ENCODE peak calls at places on chromosomes 16 and 17, in six cellular contexts. One of them, this sample, is unnamed.

GRCh38 chr16:50311891-50312501 is 45.6 kb downstream of the ADCY7 start:
- DNase-seq in cardiac septum: peak; percentile 47
- DNase-seq in stimulated activated CD8-positive, alpha-beta memory T cell treated with anti-CD3 and anti-CD28 coated beads, Interleukin-7, amount 100 ng/mL, for 1 hour: no peak
- DNase-seq in EH: no peak
- DNase-seq in cardiac fibroblast: no peak
- DNase-seq in NCI-H2107: no peak
- DNase-seq in this sample: no peak

GRCh38 chr16:10987361-10988163 is 43.2 kb downstream of the CLEC16A start:
- DNase-seq in NCI-H2107: no peak
- DNase-seq in cardiac septum: no peak
- DNase-seq in cardiac fibroblast: no peak
- DNase-seq in stimulated activated CD8-positive, alpha-beta memory T cell treated with anti-CD3 and anti-CD28 coated beads, Interleukin-7, amount 100 ng/mL, for 1 hour: no peak
- DNase-seq in EH: no peak
- DNase-seq in this sample: no peak

GRCh38 chr17:185445-186138 is 4.1 kb upstream of the DOC2B start:
- DNase-seq in cardiac fibroblast: no peak
- DNase-seq in cardiac septum: no peak
- DNase-seq in stimulated activated CD8-positive, alpha-beta memory T cell treated with anti-CD3 and anti-CD28 coated beads, Interleukin-7, amount 100 ng/mL, for 1 hour: no peak
- DNase-seq in NCI-H2107: no peak
- DNase-seq in EH: no peak
- DNase-seq in this sample: no peak

GRCh38 chr17:18937981-18938691 is 13.8 kb upstream of the SLC5A10 start:
- DNase-seq in cardiac fibroblast: no peak
- DNase-seq in stimulated activated CD8-positive, alpha-beta memory T cell treated with anti-CD3 and anti-CD28 coated beads, Interleukin-7, amount 100 ng/mL, for 1 hour: no peak
- DNase-seq in EH: no peak
- DNase-seq in NCI-H2107: no peak
- DNase-seq in cardiac septum: no peak
- DNase-seq in this sample: no peak

GRCh38 chr16:85720319-85720637 is 30.6 kb downstream of the C16orf74 start:
- DNase-seq in EH: peak; percentile 47
- DNase-seq in cardiac septum: no peak
- DNase-seq in NCI-H2107: no peak
- DNase-seq in stimulated activated CD8-positive, alpha-beta memory T cell treated with anti-CD3 and anti-CD28 coated beads, Interleukin-7, amount 100 ng/mL, for 1 hour: no peak
- DNase-seq in cardiac fibroblast: no peak
- DNase-seq in this sample: no peak

GRCh38 chr17:50918933-50919296 is 52.8 kb upstream of the TOB1 start:
- DNase-seq in NCI-H2107: no peak
- DNase-seq in cardiac septum: no peak
- DNase-seq in EH: no peak
- DNase-seq in stimulated activated CD8-positive, alpha-beta memory T cell treated with anti-CD3 and anti-CD28 coated beads, Interleukin-7, amount 100 ng/mL, for 1 hour: no peak
- DNase-seq in cardiac fibroblast: no peak
- DNase-seq in this sample: no peak

GRCh38 chr16:66020642-66021041 is 345.8 kb upstream of the CDH5 start:
- DNase-seq in NCI-H2107: no peak
- DNase-seq in EH: peak; percentile 52
- DNase-seq in cardiac septum: no peak
- DNase-seq in stimulated activated CD8-positive, alpha-beta memory T cell treated with anti-CD3 and anti-CD28 coated beads, Interleukin-7, amount 100 ng/mL, for 1 hour: no peak
- DNase-seq in cardiac fibroblast: peak; percentile 54
- DNase-seq in this sample: no peak

GRCh38 chr17:20266806-20267458 is 200.4 kb downstream of the LGALS9B start:
- DNase-seq in cardiac septum: no peak
- DNase-seq in EH: peak; percentile 68
- DNase-seq in NCI-H2107: no peak
- DNase-seq in cardiac fibroblast: peak; percentile 82
- DNase-seq in stimulated activated CD8-positive, alpha-beta memory T cell treated with anti-CD3 and anti-CD28 coated beads, Interleukin-7, amount 100 ng/mL, for 1 hour: no peak
- DNase-seq in this sample: no peak

GRCh38 chr16:369866-370436 is 387 bp downstream of the MRPL28 start:
- DNase-seq in stimulated activated CD8-positive, alpha-beta memory T cell treated with anti-CD3 and anti-CD28 coated beads, Interleukin-7, amount 100 ng/mL, for 1 hour: no peak
- DNase-seq in NCI-H2107: no peak
- DNase-seq in cardiac fibroblast: no peak
- DNase-seq in cardiac septum: no peak
- DNase-seq in EH: no peak
- DNase-seq in this sample: no peak

GRCh38 chr17:50533720-50534148 is 1.2 kb downstream of the EPN3 start:
- DNase-seq in cardiac septum: peak; percentile 84
- DNase-seq in stimulated activated CD8-positive, alpha-beta memory T cell treated with anti-CD3 and anti-CD28 coated beads, Interleukin-7, amount 100 ng/mL, for 1 hour: no peak
- DNase-seq in EH: peak; percentile 61
- DNase-seq in NCI-H2107: peak; percentile 18
- DNase-seq in cardiac fibroblast: no peak
- DNase-seq in this sample: peak; percentile 81

GRCh38 chr16:67645397-67646121 is 615 bp downstream of the CARMIL2 start:
- DNase-seq in cardiac fibroblast: no peak
- DNase-seq in stimulated activated CD8-positive, alpha-beta memory T cell treated with anti-CD3 and anti-CD28 coated beads, Interleukin-7, amount 100 ng/mL, for 1 hour: no peak
- DNase-seq in cardiac septum: no peak
- DNase-seq in NCI-H2107: no peak
- DNase-seq in EH: no peak
- DNase-seq in this sample: no peak

GRCh38 chr17:50115744-50116143 is 14.2 kb downstream of the SAMD14 start:
- DNase-seq in stimulated activated CD8-positive, alpha-beta memory T cell treated with anti-CD3 and anti-CD28 coated beads, Interleukin-7, amount 100 ng/mL, for 1 hour: no peak
- DNase-seq in cardiac fibroblast: no peak
- DNase-seq in cardiac septum: no peak
- DNase-seq in NCI-H2107: no peak
- DNase-seq in EH: no peak
- DNase-seq in this sample: peak; percentile 56

GRCh38 chr16:10598157-10598556 is 17.8 kb upstream of the EMP2 start:
- DNase-seq in NCI-H2107: no peak
- DNase-seq in cardiac fibroblast: no peak
- DNase-seq in cardiac septum: no peak
- DNase-seq in EH: no peak
- DNase-seq in stimulated activated CD8-positive, alpha-beta memory T cell treated with anti-CD3 and anti-CD28 coated beads, Interleukin-7, amount 100 ng/mL, for 1 hour: no peak
- DNase-seq in this sample: no peak

GRCh38 chr17:79305831-79306687 is 231.4 kb downstream of the ENGASE start:
- DNase-seq in EH: no peak
- DNase-seq in stimulated activated CD8-positive, alpha-beta memory T cell treated with anti-CD3 and anti-CD28 coated beads, Interleukin-7, amount 100 ng/mL, for 1 hour: no peak
- DNase-seq in cardiac septum: no peak
- DNase-seq in cardiac fibroblast: no peak
- DNase-seq in NCI-H2107: no peak
- DNase-seq in this sample: no peak

GRCh38 chr16:9681556-9681955 is 500.7 kb downstream of the GRIN2A start:
- DNase-seq in cardiac fibroblast: no peak
- DNase-seq in cardiac septum: no peak
- DNase-seq in stimulated activated CD8-positive, alpha-beta memory T cell treated with anti-CD3 and anti-CD28 coated beads, Interleukin-7, amount 100 ng/mL, for 1 hour: no peak
- DNase-seq in NCI-H2107: no peak
- DNase-seq in EH: no peak
- DNase-seq in this sample: no peak

GRCh38 chr17:41523225-41523593 is 4.5 kb upstream of the KRT15 start:
- DNase-seq in cardiac septum: no peak
- DNase-seq in NCI-H2107: no peak
- DNase-seq in cardiac fibroblast: no peak
- DNase-seq in EH: no peak
- DNase-seq in stimulated activated CD8-positive, alpha-beta memory T cell treated with anti-CD3 and anti-CD28 coated beads, Interleukin-7, amount 100 ng/mL, for 1 hour: no peak
- DNase-seq in this sample: no peak

GRCh38 chr17:1322469-1322868 is 43.0 kb downstream of the TRARG1 start:
- DNase-seq in cardiac fibroblast: no peak
- DNase-seq in NCI-H2107: no peak
- DNase-seq in EH: no peak
- DNase-seq in stimulated activated CD8-positive, alpha-beta memory T cell treated with anti-CD3 and anti-CD28 coated beads, Interleukin-7, amount 100 ng/mL, for 1 hour: no peak
- DNase-seq in cardiac septum: peak; percentile 10
- DNase-seq in this sample: no peak

GRCh38 chr16:30924086-30924714 is 828 bp downstream of the FBXL19 start:
- DNase-seq in cardiac fibroblast: no peak
- DNase-seq in EH: no peak
- DNase-seq in NCI-H2107: no peak
- DNase-seq in stimulated activated CD8-positive, alpha-beta memory T cell treated with anti-CD3 and anti-CD28 coated beads, Interleukin-7, amount 100 ng/mL, for 1 hour: no peak
- DNase-seq in cardiac septum: no peak
- DNase-seq in this sample: peak; percentile 77

GRCh38 chr16:12470311-12471229 is 333.1 kb downstream of the CPPED1 start:
- DNase-seq in stimulated activated CD8-positive, alpha-beta memory T cell treated with anti-CD3 and anti-CD28 coated beads, Interleukin-7, amount 100 ng/mL, for 1 hour: no peak
- DNase-seq in NCI-H2107: no peak
- DNase-seq in cardiac septum: peak; percentile 79
- DNase-seq in cardiac fibroblast: no peak
- DNase-seq in EH: no peak
- DNase-seq in this sample: no peak

GRCh38 chr16:23874613-23875294 is 39.0 kb downstream of the PRKCB start:
- DNase-seq in EH: peak; percentile 21
- DNase-seq in NCI-H2107: no peak
- DNase-seq in cardiac fibroblast: no peak
- DNase-seq in stimulated activated CD8-positive, alpha-beta memory T cell treated with anti-CD3 and anti-CD28 coated beads, Interleukin-7, amount 100 ng/mL, for 1 hour: no peak
- DNase-seq in cardiac septum: no peak
- DNase-seq in this sample: no peak

GRCh38 chr17:8430966-8431365 is 4.7 kb upstream of the NDEL1 start:
- DNase-seq in stimulated activated CD8-positive, alpha-beta memory T cell treated with anti-CD3 and anti-CD28 coated beads, Interleukin-7, amount 100 ng/mL, for 1 hour: no peak
- DNase-seq in NCI-H2107: no peak
- DNase-seq in cardiac fibroblast: peak; percentile 57
- DNase-seq in cardiac septum: peak; percentile 77
- DNase-seq in EH: peak; percentile 70
- DNase-seq in this sample: no peak

GRCh38 chr17:40069751-40070643 is 7.2 kb downstream of the THRA start:
- DNase-seq in stimulated activated CD8-positive, alpha-beta memory T cell treated with anti-CD3 and anti-CD28 coated beads, Interleukin-7, amount 100 ng/mL, for 1 hour: no peak
- DNase-seq in cardiac fibroblast: peak; percentile 58
- DNase-seq in cardiac septum: no peak
- DNase-seq in NCI-H2107: peak; percentile 53
- DNase-seq in EH: peak; percentile 49
- DNase-seq in this sample: no peak

GRCh38 chr17:20200016-20200788 is 191.0 kb downstream of the SPECC1 start:
- DNase-seq in EH: peak; percentile 30
- DNase-seq in stimulated activated CD8-positive, alpha-beta memory T cell treated with anti-CD3 and anti-CD28 coated beads, Interleukin-7, amount 100 ng/mL, for 1 hour: no peak
- DNase-seq in cardiac fibroblast: no peak
- DNase-seq in NCI-H2107: no peak
- DNase-seq in cardiac septum: no peak
- DNase-seq in this sample: no peak

GRCh38 chr17:1511756-1512321 is 4.6 kb downstream of the INPP5K start:
- DNase-seq in cardiac fibroblast: no peak
- DNase-seq in EH: peak; percentile 39
- DNase-seq in stimulated activated CD8-positive, alpha-beta memory T cell treated with anti-CD3 and anti-CD28 coated beads, Interleukin-7, amount 100 ng/mL, for 1 hour: no peak
- DNase-seq in NCI-H2107: no peak
- DNase-seq in cardiac septum: no peak
- DNase-seq in this sample: no peak

GRCh38 chr17:76727745-76728456 is 1.3 kb downstream of the METTL23 start:
- DNase-seq in cardiac septum: no peak
- DNase-seq in NCI-H2107: no peak
- DNase-seq in cardiac fibroblast: peak; percentile 39
- DNase-seq in stimulated activated CD8-positive, alpha-beta memory T cell treated with anti-CD3 and anti-CD28 coated beads, Interleukin-7, amount 100 ng/mL, for 1 hour: no peak
- DNase-seq in EH: peak; percentile 33
- DNase-seq in this sample: no peak

GRCh38 chr17:36590082-36590481 is 1.6 kb upstream of the DHRS11 start:
- DNase-seq in cardiac fibroblast: no peak
- DNase-seq in stimulated activated CD8-positive, alpha-beta memory T cell treated with anti-CD3 and anti-CD28 coated beads, Interleukin-7, amount 100 ng/mL, for 1 hour: no peak
- DNase-seq in EH: no peak
- DNase-seq in cardiac septum: no peak
- DNase-seq in NCI-H2107: no peak
- DNase-seq in this sample: no peak

GRCh38 chr16:69399361-69399760 is 13.6 kb upstream of the TERF2 start:
- DNase-seq in cardiac fibroblast: no peak
- DNase-seq in NCI-H2107: no peak
- DNase-seq in cardiac septum: no peak
- DNase-seq in EH: peak; percentile 64
- DNase-seq in stimulated activated CD8-positive, alpha-beta memory T cell treated with anti-CD3 and anti-CD28 coated beads, Interleukin-7, amount 100 ng/mL, for 1 hour: no peak
- DNase-seq in this sample: no peak

GRCh38 chr17:56995776-56996175 is 17.8 kb downstream of the SCPEP1 start:
- DNase-seq in stimulated activated CD8-positive, alpha-beta memory T cell treated with anti-CD3 and anti-CD28 coated beads, Interleukin-7, amount 100 ng/mL, for 1 hour: no peak
- DNase-seq in EH: no peak
- DNase-seq in NCI-H2107: no peak
- DNase-seq in cardiac septum: no peak
- DNase-seq in cardiac fibroblast: no peak
- DNase-seq in this sample: no peak

GRCh38 chr16:769934-770333 is 9.4 kb downstream of the MSLN start:
- DNase-seq in cardiac fibroblast: no peak
- DNase-seq in NCI-H2107: no peak
- DNase-seq in cardiac septum: no peak
- DNase-seq in stimulated activated CD8-positive, alpha-beta memory T cell treated with anti-CD3 and anti-CD28 coated beads, Interleukin-7, amount 100 ng/mL, for 1 hour: no peak
- DNase-seq in EH: no peak
- DNase-seq in this sample: no peak

GRCh38 chr17:45021607-45022287 is 29.7 kb downstream of the DCAKD start:
- DNase-seq in NCI-H2107: peak; percentile 15
- DNase-seq in stimulated activated CD8-positive, alpha-beta memory T cell treated with anti-CD3 and anti-CD28 coated beads, Interleukin-7, amount 100 ng/mL, for 1 hour: peak; percentile 38
- DNase-seq in cardiac fibroblast: peak; percentile 54
- DNase-seq in cardiac septum: peak; percentile 84
- DNase-seq in EH: peak; percentile 66
- DNase-seq in this sample: peak; percentile 83

This sample was measured in sciatic nerve.